ENCODE peak calls at places on chromosome 15, in eight cellular contexts. N is AG10803, S is GM03348, C is NCI-H460, O is T-cell, L is activated T-cell treated with anti-CD3 and anti-CD28 coated beads for 1 hour, G is lower lobe of right lung, E is fibroblast of pulmonary artery. R is an unnamed sample.

GRCh38 chr15:88832791-88833190 is 29.6 kb downstream of the ACAN start:
- DNase-seq in G (no peak), E (no peak), C (no peak), O (no peak), N (no peak), L (no peak), S (no peak), R (no peak)

GRCh38 chr15:100683434-100683833 is 81.0 kb downstream of the ASB7 start:
- DNase-seq in O (no peak), S (no peak), G (no peak), N (no peak), L (no peak), E (no peak), C (no peak), R (no peak)

GRCh38 chr15:74422723-74423442 is 10.9 kb downstream of the SEMA7A start:
- DNase-seq in S (peak; percentile 87), N (peak; percentile 95), C (no peak), G (peak; percentile 59), L (no peak), E (peak; percentile 39), O (no peak), R (no peak)

GRCh38 chr15:47486051-47486450 is 231.3 kb upstream of the SEMA6D start:
- DNase-seq in L (no peak), E (no peak), O (no peak), N (no peak), G (no peak), C (no peak), S (no peak), R (no peak)

GRCh38 chr15:75758071-75758872 is 45.6 kb upstream of the CSPG4 start:
- DNase-seq in G (peak; percentile 93), C (peak; percentile 80), S (peak; percentile 96), E (peak; percentile 76), O (no peak), N (peak; percentile 81), L (peak; percentile 42), R (peak; percentile 87)

GRCh38 chr15:101444015-101444414 is 45.5 kb downstream of the PCSK6 start:
- DNase-seq in L (no peak), S (no peak), E (no peak), C (no peak), O (no peak), N (no peak), G (no peak), R (no peak)

GRCh38 chr15:29942144-29942543 is 119.9 kb upstream of the TJP1 start:
- DNase-seq in L (no peak), S (no peak), O (no peak), N (no peak), C (no peak), E (no peak), G (no peak), R (no peak)

GRCh38 chr15:78620021-78620838 is 566 bp downstream of the CHRNA3 start:
- DNase-seq in E (no peak), C (no peak), O (no peak), N (no peak), S (peak; percentile 28), L (no peak), G (no peak), R (no peak)

GRCh38 chr15:100733088-100733487 is 130.7 kb downstream of the ASB7 start:
- DNase-seq in L (no peak), O (no peak), S (peak; percentile 82), G (no peak), E (peak; percentile 62), C (no peak), N (peak; percentile 98), R (peak; percentile 89)

R was measured in breast epithelium.